ENCODE peak calls at places on chromosomes 1 and 21, in seven cellular contexts. One of them, this sample, is unnamed.

GRCh38 chr1:31095298-31095981 is 29.9 kb upstream of the PUM1 start:
- DNase-seq in MM.1S: no peak
- DNase-seq in PC-3: peak
- DNase-seq in brain microvascular endothelial cell: peak
- DNase-seq in ovary: no peak
- DNase-seq in heart left ventricle: no peak
- DNase-seq in A549: no peak
- DNase-seq in this sample: no peak

GRCh38 chr1:230205719-230206198 is 138.7 kb downstream of the GALNT2 start:
- DNase-seq in MM.1S: no peak
- DNase-seq in PC-3: no peak
- DNase-seq in brain microvascular endothelial cell: peak
- DNase-seq in ovary: no peak
- DNase-seq in heart left ventricle: no peak
- DNase-seq in A549: no peak
- DNase-seq in this sample: peak

GRCh38 chr1:155181371-155182051 is 7.9 kb downstream of the TRIM46 start:
- DNase-seq in MM.1S: no peak
- DNase-seq in PC-3: no peak
- DNase-seq in brain microvascular endothelial cell: no peak
- DNase-seq in ovary: no peak
- DNase-seq in heart left ventricle: peak
- DNase-seq in A549: no peak
- DNase-seq in this sample: no peak

GRCh38 chr1:12438349-12438924 is 179.6 kb downstream of the DHRS3 start:
- DNase-seq in MM.1S: no peak
- DNase-seq in PC-3: peak
- DNase-seq in brain microvascular endothelial cell: no peak
- DNase-seq in ovary: no peak
- DNase-seq in heart left ventricle: no peak
- DNase-seq in A549: no peak
- DNase-seq in this sample: no peak

GRCh38 chr1:245448858-245449534 is 294.2 kb downstream of the KIF26B start:
- DNase-seq in MM.1S: no peak
- DNase-seq in PC-3: no peak
- DNase-seq in brain microvascular endothelial cell: no peak
- DNase-seq in ovary: no peak
- DNase-seq in heart left ventricle: no peak
- DNase-seq in A549: no peak
- DNase-seq in this sample: no peak

GRCh38 chr1:174976436-174977107 is 23.2 kb upstream of the CACYBP start:
- DNase-seq in MM.1S: no peak
- DNase-seq in PC-3: peak
- DNase-seq in brain microvascular endothelial cell: peak
- DNase-seq in ovary: no peak
- DNase-seq in heart left ventricle: no peak
- DNase-seq in A549: no peak
- DNase-seq in this sample: peak

GRCh38 chr1:2193514-2194251 is 889 bp downstream of the FAAP20 start:
- DNase-seq in MM.1S: no peak
- DNase-seq in PC-3: peak
- DNase-seq in brain microvascular endothelial cell: no peak
- DNase-seq in ovary: peak
- DNase-seq in heart left ventricle: no peak
- DNase-seq in A549: no peak
- DNase-seq in this sample: no peak

GRCh38 chr1:199669916-199670315 is 357.6 kb upstream of the NR5A2 start:
- DNase-seq in MM.1S: no peak
- DNase-seq in PC-3: no peak
- DNase-seq in brain microvascular endothelial cell: no peak
- DNase-seq in ovary: no peak
- DNase-seq in heart left ventricle: no peak
- DNase-seq in A549: no peak
- DNase-seq in this sample: no peak

GRCh38 chr1:232260045-232260444 is 369.9 kb downstream of the SIPA1L2 start:
- DNase-seq in MM.1S: no peak
- DNase-seq in PC-3: no peak
- DNase-seq in brain microvascular endothelial cell: no peak
- DNase-seq in ovary: no peak
- DNase-seq in heart left ventricle: no peak
- DNase-seq in A549: no peak
- DNase-seq in this sample: no peak

GRCh38 chr1:17572264-17572985 is 32.9 kb downstream of the ARHGEF10L start:
- DNase-seq in MM.1S: no peak
- DNase-seq in PC-3: no peak
- DNase-seq in brain microvascular endothelial cell: no peak
- DNase-seq in ovary: no peak
- DNase-seq in heart left ventricle: no peak
- DNase-seq in A549: no peak
- DNase-seq in this sample: no peak

GRCh38 chr21:46428286-46428685 is 30.4 kb upstream of the DIP2A start:
- DNase-seq in MM.1S: no peak
- DNase-seq in PC-3: no peak
- DNase-seq in brain microvascular endothelial cell: no peak
- DNase-seq in ovary: no peak
- DNase-seq in heart left ventricle: peak
- DNase-seq in A549: no peak
- DNase-seq in this sample: no peak

GRCh38 chr1:112517231-112517630 is 8.5 kb downstream of the WNT2B start:
- DNase-seq in MM.1S: no peak
- DNase-seq in PC-3: no peak
- DNase-seq in brain microvascular endothelial cell: no peak
- DNase-seq in ovary: no peak
- DNase-seq in heart left ventricle: no peak
- DNase-seq in A549: no peak
- DNase-seq in this sample: no peak

GRCh38 chr1:59434336-59434735 is 137.4 kb downstream of the FGGY start:
- DNase-seq in MM.1S: no peak
- DNase-seq in PC-3: peak
- DNase-seq in brain microvascular endothelial cell: no peak
- DNase-seq in ovary: no peak
- DNase-seq in heart left ventricle: no peak
- DNase-seq in A549: no peak
- DNase-seq in this sample: peak

GRCh38 chr1:231613419-231614349 is 12.9 kb upstream of the DISC1 start:
- DNase-seq in MM.1S: peak
- DNase-seq in PC-3: no peak
- DNase-seq in brain microvascular endothelial cell: no peak
- DNase-seq in ovary: no peak
- DNase-seq in heart left ventricle: no peak
- DNase-seq in A549: no peak
- DNase-seq in this sample: no peak

GRCh38 chr21:45509566-45510465 is 32.4 kb downstream of the SLC19A1 start:
- DNase-seq in MM.1S: no peak
- DNase-seq in PC-3: no peak
- DNase-seq in brain microvascular endothelial cell: no peak
- DNase-seq in ovary: peak
- DNase-seq in heart left ventricle: peak
- DNase-seq in A549: no peak
- DNase-seq in this sample: no peak

GRCh38 chr1:223712184-223712855 is at the start of gene CAPN2:
- DNase-seq in MM.1S: peak
- DNase-seq in PC-3: peak
- DNase-seq in brain microvascular endothelial cell: no peak
- DNase-seq in ovary: peak
- DNase-seq in heart left ventricle: peak
- DNase-seq in A549: peak
- DNase-seq in this sample: peak

GRCh38 chr1:29879217-29879616 is 642.9 kb downstream of the PTPRU start:
- DNase-seq in MM.1S: no peak
- DNase-seq in PC-3: no peak
- DNase-seq in brain microvascular endothelial cell: no peak
- DNase-seq in ovary: no peak
- DNase-seq in heart left ventricle: no peak
- DNase-seq in A549: no peak
- DNase-seq in this sample: no peak

DNA sequence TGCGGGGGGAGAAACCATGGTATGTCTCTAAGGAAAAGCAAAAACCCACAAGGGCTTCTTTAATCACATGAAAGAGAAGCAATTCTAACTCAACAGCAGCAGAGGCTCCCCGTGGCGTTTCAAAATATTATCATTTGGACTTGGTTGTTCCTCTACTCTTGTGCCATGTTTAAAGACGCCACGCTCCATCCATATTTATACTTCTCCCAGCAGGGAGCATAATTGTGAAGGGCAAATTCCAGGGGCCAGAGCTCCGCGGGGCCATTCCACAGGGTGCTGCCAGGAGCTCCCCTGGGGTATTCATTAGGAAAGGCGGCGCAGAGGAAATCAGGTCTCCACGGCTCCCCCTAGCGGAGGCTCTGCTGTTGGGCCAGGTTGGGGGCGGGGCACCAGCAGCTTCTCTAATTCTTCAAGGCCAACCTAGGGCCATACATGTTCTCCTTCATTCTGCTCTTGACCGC is 92.1 kb upstream of the SSX2IP start:
- DNase-seq in MM.1S: peak
- DNase-seq in PC-3: peak
- DNase-seq in brain microvascular endothelial cell: peak
- DNase-seq in ovary: peak
- DNase-seq in heart left ventricle: peak
- DNase-seq in A549: peak
- DNase-seq in this sample: peak
- TF ChIP-seq CTCF in MM.1S: peak
- TF ChIP-seq CTCF in PC-3: peak
- TF ChIP-seq CTCF in brain microvascular endothelial cell: peak
- TF ChIP-seq CTCF in ovary: no peak
- TF ChIP-seq CTCF in heart left ventricle: peak
- TF ChIP-seq CTCF in A549: peak
- TF ChIP-seq CTCF in this sample: peak

DNA sequence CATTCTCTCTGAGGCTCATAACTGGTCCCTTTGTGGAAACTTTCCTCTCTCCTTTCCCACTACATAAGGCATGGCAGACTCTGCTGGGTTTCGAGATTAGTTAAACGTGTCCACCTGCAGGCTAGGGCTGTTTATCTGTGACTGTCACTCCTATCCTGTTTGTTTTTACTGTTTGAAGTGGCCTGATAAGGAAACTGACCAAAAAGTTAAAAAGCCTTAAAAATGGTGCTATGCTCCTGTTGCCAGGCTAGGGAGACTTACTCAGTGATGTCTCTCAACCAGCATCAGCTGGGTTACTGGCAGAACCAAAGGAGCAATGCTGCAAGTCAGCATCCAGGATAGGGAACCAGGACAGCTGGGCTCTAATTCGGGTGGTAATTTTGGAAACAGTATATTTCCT is 3.9 kb downstream of the PIGV start:
- DNase-seq in MM.1S: no peak
- DNase-seq in PC-3: no peak
- DNase-seq in brain microvascular endothelial cell: no peak
- DNase-seq in ovary: no peak
- DNase-seq in heart left ventricle: no peak
- DNase-seq in A549: no peak
- DNase-seq in this sample: no peak
- H3K27ac ChIP-seq in MM.1S: no peak
- H3K27ac ChIP-seq in PC-3: no peak
- H3K27ac ChIP-seq in brain microvascular endothelial cell: no peak
- H3K27ac ChIP-seq in ovary: no peak
- H3K27ac ChIP-seq in heart left ventricle: peak
- H3K27ac ChIP-seq in A549: no peak
- H3K27ac ChIP-seq in this sample: no peak

DNA sequence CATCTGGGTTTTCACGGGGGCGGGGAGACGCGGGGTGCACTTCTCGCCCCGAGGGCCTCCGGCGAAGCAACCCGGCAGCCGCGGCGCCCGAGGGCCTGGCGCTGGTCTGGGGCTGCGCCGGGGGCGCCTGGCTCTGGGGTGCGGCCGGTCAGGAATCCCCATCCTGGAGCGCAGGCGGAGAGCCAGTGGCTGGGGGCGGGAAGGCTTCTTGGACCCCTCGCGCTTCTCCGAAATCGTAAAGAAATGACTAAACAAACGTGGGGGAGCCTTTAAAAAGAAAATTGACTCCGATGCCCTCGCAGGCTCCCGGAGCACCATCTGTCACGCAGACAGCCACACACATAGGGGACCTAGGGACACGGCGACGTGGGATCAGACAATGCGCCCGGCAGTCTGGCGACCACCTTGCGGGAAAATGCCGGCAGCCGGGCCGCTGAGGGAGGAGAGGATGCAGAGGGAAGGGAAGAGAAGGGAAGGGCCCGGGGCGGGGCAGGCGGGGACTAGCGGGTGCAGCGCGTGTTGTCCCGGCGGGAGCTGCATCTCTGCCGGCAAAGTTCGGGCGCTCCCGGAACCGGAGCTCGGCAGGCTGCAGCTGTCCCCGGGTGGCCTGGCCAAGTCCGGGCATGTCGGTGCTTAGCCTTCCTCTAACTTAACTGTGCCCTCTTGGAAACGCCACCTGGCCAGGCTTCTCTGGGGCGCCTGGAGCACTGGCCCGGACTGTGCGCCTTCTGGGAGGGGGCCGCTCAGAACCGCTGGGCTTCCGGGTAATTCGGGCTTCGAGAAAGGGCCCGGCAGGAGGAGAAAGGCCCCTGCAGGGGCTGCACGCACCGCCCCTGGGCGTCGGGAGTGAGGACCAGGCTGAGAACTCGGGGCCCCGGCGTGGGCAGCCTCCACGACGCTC is 1.9 kb downstream of the NHLH2 start:
- DNase-seq in MM.1S: no peak
- DNase-seq in PC-3: no peak
- DNase-seq in brain microvascular endothelial cell: no peak
- DNase-seq in ovary: peak
- DNase-seq in heart left ventricle: peak
- DNase-seq in A549: no peak
- DNase-seq in this sample: peak
- H3K4me3 ChIP-seq in MM.1S: no peak
- H3K4me3 ChIP-seq in PC-3: peak
- H3K4me3 ChIP-seq in brain microvascular endothelial cell: peak
- H3K4me3 ChIP-seq in ovary: peak
- H3K4me3 ChIP-seq in heart left ventricle: peak
- H3K4me3 ChIP-seq in A549: no peak
- H3K4me3 ChIP-seq in this sample: peak

DNA sequence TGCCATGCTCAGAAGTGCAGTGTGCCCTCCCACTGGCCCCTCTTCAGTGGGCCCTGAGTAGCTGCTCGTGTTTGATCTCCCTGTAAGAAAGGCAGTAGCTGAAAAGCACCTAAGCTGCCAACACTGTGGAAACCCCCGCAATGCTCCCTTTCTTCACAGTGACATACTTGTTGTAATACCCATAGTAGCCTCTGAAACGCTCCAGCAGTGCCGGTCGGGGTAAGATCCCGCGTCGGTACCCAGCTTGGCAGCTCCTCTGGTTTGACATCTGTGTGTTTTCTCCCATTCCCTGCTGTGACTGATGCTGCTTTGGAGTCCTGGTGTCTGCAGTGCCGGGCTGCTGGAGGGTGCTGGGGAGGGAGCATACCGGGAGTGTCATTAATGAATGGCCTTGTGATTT is 3.6 kb downstream of the CHAF1B start:
- DNase-seq in MM.1S: no peak
- DNase-seq in PC-3: no peak
- DNase-seq in brain microvascular endothelial cell: peak
- DNase-seq in ovary: no peak
- DNase-seq in heart left ventricle: no peak
- DNase-seq in A549: no peak
- DNase-seq in this sample: peak
- TF ChIP-seq CTCF in MM.1S: no peak
- TF ChIP-seq CTCF in PC-3: no peak
- TF ChIP-seq CTCF in brain microvascular endothelial cell: peak
- TF ChIP-seq CTCF in ovary: no peak
- TF ChIP-seq CTCF in heart left ventricle: no peak
- TF ChIP-seq CTCF in A549: no peak
- TF ChIP-seq CTCF in this sample: peak